ENCODE peak calls at places on chromosomes 16 and 17, in eight cellular contexts. Y is ovary; H is body of pancreas; U is naive thymus-derived CD8-positive, alpha-beta T cell; P is posterior vena cava; L is NCI-H2029; A is esophagus squamous epithelium; Z is sciatic nerve. Q is an unnamed sample.

GRCh38 chr16:85125570-85126382 is 13.5 kb upstream of the CIBAR2 start:
- DNase-seq in Y (no peak), Z (no peak), H (no peak), U (no peak), A (no peak), L (no peak), P (no peak), Q (no peak)

GRCh38 chr17:66426397-66427033 is 124.1 kb downstream of the PRKCA start:
- DNase-seq in U (peak; percentile 29), Z (no peak), H (no peak), A (no peak), Y (no peak), P (no peak), L (no peak), Q (no peak)

GRCh38 chr16:5036228-5037156 is 2.8 kb upstream of the NAGPA start:
- DNase-seq in A (no peak), L (no peak), Y (no peak), Z (no peak), P (no peak), H (no peak), U (no peak), Q (peak; percentile 29)

GRCh38 chr16:72876221-72876620 is 171.7 kb downstream of the ZFHX3 start:
- DNase-seq in A (no peak), H (no peak), L (no peak), Z (peak; percentile 80), U (no peak), P (peak; percentile 91), Y (no peak), Q (no peak)

GRCh38 chr17:75854881-75855309 is 240 bp downstream of the WBP2 start:
- DNase-seq in A (no peak), P (no peak), H (no peak), L (no peak), Y (no peak), Z (no peak), U (no peak), Q (no peak)

GRCh38 chr17:64950871-64951270 is 31.6 kb upstream of the LRRC37A3 start:
- DNase-seq in L (no peak), U (no peak), A (no peak), H (no peak), P (no peak), Z (no peak), Y (no peak), Q (no peak)

GRCh38 chr17:79294459-79295071 is 219.9 kb downstream of the ENGASE start:
- DNase-seq in H (peak; percentile 73), Y (peak; percentile 30), U (peak; percentile 16), Z (peak; percentile 76), P (peak; percentile 89), L (no peak), A (no peak), Q (no peak)

GRCh38 chr16:74111583-74111982 is 185.0 kb upstream of the PSMD7 start:
- DNase-seq in Z (no peak), P (no peak), H (no peak), Y (no peak), A (no peak), L (no peak), U (no peak), Q (no peak)

GRCh38 chr17:9371019-9371418 is 204.6 kb downstream of the STX8 start:
- DNase-seq in H (no peak), L (peak; percentile 69), Z (no peak), U (no peak), Y (no peak), A (no peak), P (no peak), Q (no peak)

GRCh38 chr16:13194766-13195165 is 293.4 kb downstream of the SHISA9 start:
- DNase-seq in P (no peak), L (no peak), Z (no peak), Y (no peak), U (no peak), A (no peak), H (no peak), Q (no peak)

Q was measured in kidney.